ENCODE peak calls at places on chromosome 15, in nine cellular contexts. Y is heart left ventricle, Z is right lobe of liver, H is HCT116, Q is adrenal gland, J is ovary, B is body of pancreas, G is IMR-90, F is endothelial cell of umbilical vein. N is an unnamed sample. For H3K4me1 and H3K9me3, the result is how much of the 10 kb centered on the place peaks cover.

GRCh38 chr15:77753238-77753873 is 120.6 kb upstream of the LINGO1 start:
- DNase-seq in Q (peak), J (no peak), H (no peak), Z (no peak), F (peak), Y (no peak), G (peak), B (no peak), N (no peak)

GRCh38 chr15:48086162-48086561 is 34.6 kb upstream of the SLC24A5 start:
- DNase-seq in Q (no peak), J (no peak), B (no peak), H (no peak), F (no peak), Z (no peak), G (no peak), Y (no peak), N (no peak)

GRCh38 chr15:90665288-90666134 is 51.6 kb upstream of the BLM start:
- DNase-seq in B (peak), Z (peak), G (peak), H (peak), F (peak), Y (peak), J (peak), Q (peak), N (peak)

GRCh38 chr15:50128266-50128665 is 9.2 kb upstream of the ATP8B4 start:
- DNase-seq in Q (peak), G (no peak), Y (peak), H (no peak), Z (peak), B (peak), J (peak), F (no peak), N (peak)

GRCh38 chr15:51970981-51971352 is 611 bp downstream of the LEO1 start:
- DNase-seq in G (no peak), Y (no peak), Z (no peak), Q (no peak), H (no peak), F (no peak), J (no peak), B (no peak), N (no peak)

GRCh38 chr15:47184003-47184404 is 533.3 kb upstream of the SEMA6D start:
- DNase-seq in F (peak), Z (peak), J (no peak), B (peak), Q (no peak), G (no peak), Y (no peak), H (no peak), N (peak)

GRCh38 chr15:91611924-91612323 is 241.6 kb upstream of the SLCO3A1 start:
- DNase-seq in G (no peak), J (no peak), Q (no peak), Y (no peak), F (no peak), B (no peak), Z (peak), H (no peak), N (no peak)

GRCh38 chr15:38028869-38029268 is 94.4 kb downstream of the TMCO5A start:
- DNase-seq in Y (no peak), F (no peak), J (no peak), H (no peak), B (no peak), Q (no peak), Z (no peak), G (peak), N (no peak)

GRCh38 chr15:66240240-66240842 is 13.2 kb downstream of the MEGF11 start:
- DNase-seq in G (no peak), Q (no peak), H (no peak), B (no peak), Y (no peak), Z (no peak), J (no peak), F (no peak), N (no peak)

GRCh38 chr15:37107754-37108724 is 7.7 kb upstream of the MEIS2 start:
- DNase-seq in F (no peak), B (no peak), Q (no peak), H (no peak), Z (no peak), G (no peak), Y (no peak), J (no peak), N (no peak)

GRCh38 chr15:62165029-62165792 is at the start of gene C2CD4B:
- DNase-seq in F (peak), Y (peak), Q (peak), H (no peak), B (peak), Z (peak), G (no peak), J (peak), N (peak)

GRCh38 chr15:72824781-72825180 is 41.2 kb upstream of the ADPGK start:
- DNase-seq in Z (no peak), Q (no peak), Y (no peak), G (no peak), H (no peak), F (no peak), B (no peak), J (no peak), N (no peak)

GRCh38 chr15:64774556-64775523 is 549 bp downstream of the RBPMS2 start:
- DNase-seq in Z (peak), F (peak), Q (peak), G (no peak), J (peak), B (peak), H (no peak), Y (peak), N (peak)

GRCh38 chr15:37536967-37537624 is 397.3 kb upstream of the TMCO5A start:
- DNase-seq in Y (no peak), B (no peak), G (peak), J (no peak), Z (no peak), F (no peak), Q (no peak), H (no peak), N (no peak)

GRCh38 chr15:30059771-30060170 is 23.0 kb upstream of the GOLGA8J start:
- DNase-seq in J (no peak), Z (no peak), G (no peak), F (no peak), Q (no peak), H (no peak), Y (no peak), B (no peak), N (no peak)

GRCh38 chr15:37902126-37902525 is 32.3 kb upstream of the TMCO5A start:
- DNase-seq in Y (no peak), H (no peak), F (no peak), J (no peak), Z (no peak), G (no peak), Q (no peak), B (peak), N (no peak)

GRCh38 chr15:98943609-98944111 is 63.9 kb downstream of the PGPEP1L start:
- DNase-seq in F (no peak), Y (peak), J (peak), B (no peak), H (no peak), Z (no peak), Q (no peak), G (peak), N (peak)

GRCh38 chr15:33831646-33832045 is 136.7 kb upstream of the CHRM5 start:
- DNase-seq in B (no peak), Q (no peak), J (no peak), H (no peak), Z (no peak), Y (no peak), F (no peak), G (no peak), N (no peak)

GRCh38 chr15:101206173-101206572 is 45.7 kb downstream of the CHSY1 start:
- DNase-seq in Q (peak), F (no peak), H (no peak), J (no peak), B (no peak), Z (no peak), G (peak), Y (no peak), N (no peak)

GRCh38 chr15:70270752-70271111 is 173.0 kb upstream of the TLE3 start:
- DNase-seq in G (no peak), Z (no peak), F (no peak), B (no peak), H (no peak), J (no peak), Y (no peak), Q (no peak), N (no peak)
- H3K4me1 ChIP-seq in G (under half), Z (under half), F (under half), B (under half), H (under half), J (under half), Y (half or more), Q (under half), N (under half)

GRCh38 chr15:92811514-92811913 is 88.6 kb upstream of the CHD2 start:
- DNase-seq in F (no peak), J (no peak), Q (no peak), Z (peak), H (no peak), G (no peak), Y (no peak), B (peak), N (peak)
- TF ChIP-seq POLR2A in F (no peak), J (no peak), Q (no peak), Z (peak), H (no peak), G (no peak), Y (no peak), B (peak), N (no peak)

DNA sequence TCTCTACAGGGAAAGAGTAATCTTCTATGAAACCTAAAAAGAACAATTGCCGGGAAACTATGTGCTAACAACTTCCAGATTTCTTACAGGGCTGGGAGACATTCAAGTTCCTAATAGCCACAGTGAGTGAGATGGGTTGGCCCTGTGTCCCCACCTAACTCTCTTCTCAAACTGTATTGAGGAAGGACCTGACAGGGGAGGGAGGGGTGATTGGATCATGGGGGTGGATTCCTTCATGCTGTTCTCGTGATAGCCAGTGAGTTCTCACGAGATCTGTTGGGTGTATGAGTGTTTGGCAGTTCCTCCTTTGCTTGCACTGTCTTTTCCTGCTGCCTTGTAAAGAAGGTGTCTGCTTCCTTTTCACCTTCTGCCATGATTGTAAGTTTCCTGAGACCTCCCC is 958.7 kb downstream of the AGBL1 start:
- DNase-seq in J (no peak), Q (no peak), G (no peak), Z (no peak), B (no peak), H (no peak), F (no peak), Y (no peak), N (no peak)
- H3K9me3 ChIP-seq in J (under half), Q (under half), G (under half), Z (under half), B (under half), H (under half), F (under half), Y (under half), N (under half)

DNA sequence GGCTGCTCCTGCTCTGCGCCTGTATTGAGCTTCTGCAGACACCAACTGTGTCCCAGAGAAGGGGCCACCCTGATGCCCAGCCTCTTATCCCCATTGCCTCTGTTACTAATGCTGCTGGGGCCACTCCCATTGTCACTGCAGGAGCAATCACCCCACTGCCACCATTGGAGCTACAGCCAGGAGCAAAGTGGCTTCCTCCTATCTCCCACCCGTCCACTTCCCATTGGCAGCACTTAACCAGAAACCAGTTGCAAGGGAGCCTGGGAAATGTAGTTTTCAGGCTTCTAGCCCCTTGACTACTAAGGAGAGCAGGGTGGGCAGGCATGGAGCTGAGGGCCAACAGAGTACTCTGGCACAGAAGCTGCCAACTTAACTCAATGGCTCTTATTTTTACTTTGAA is 55.9 kb upstream of the KLF13 start:
- DNase-seq in Z (no peak), J (no peak), Y (peak), F (no peak), Q (peak), H (no peak), G (no peak), B (no peak), N (no peak)
- H3K4me1 ChIP-seq in Z (under half), J (under half), Y (under half), F (under half), Q (under half), H (under half), G (under half), B (under half), N (half or more)

DNA sequence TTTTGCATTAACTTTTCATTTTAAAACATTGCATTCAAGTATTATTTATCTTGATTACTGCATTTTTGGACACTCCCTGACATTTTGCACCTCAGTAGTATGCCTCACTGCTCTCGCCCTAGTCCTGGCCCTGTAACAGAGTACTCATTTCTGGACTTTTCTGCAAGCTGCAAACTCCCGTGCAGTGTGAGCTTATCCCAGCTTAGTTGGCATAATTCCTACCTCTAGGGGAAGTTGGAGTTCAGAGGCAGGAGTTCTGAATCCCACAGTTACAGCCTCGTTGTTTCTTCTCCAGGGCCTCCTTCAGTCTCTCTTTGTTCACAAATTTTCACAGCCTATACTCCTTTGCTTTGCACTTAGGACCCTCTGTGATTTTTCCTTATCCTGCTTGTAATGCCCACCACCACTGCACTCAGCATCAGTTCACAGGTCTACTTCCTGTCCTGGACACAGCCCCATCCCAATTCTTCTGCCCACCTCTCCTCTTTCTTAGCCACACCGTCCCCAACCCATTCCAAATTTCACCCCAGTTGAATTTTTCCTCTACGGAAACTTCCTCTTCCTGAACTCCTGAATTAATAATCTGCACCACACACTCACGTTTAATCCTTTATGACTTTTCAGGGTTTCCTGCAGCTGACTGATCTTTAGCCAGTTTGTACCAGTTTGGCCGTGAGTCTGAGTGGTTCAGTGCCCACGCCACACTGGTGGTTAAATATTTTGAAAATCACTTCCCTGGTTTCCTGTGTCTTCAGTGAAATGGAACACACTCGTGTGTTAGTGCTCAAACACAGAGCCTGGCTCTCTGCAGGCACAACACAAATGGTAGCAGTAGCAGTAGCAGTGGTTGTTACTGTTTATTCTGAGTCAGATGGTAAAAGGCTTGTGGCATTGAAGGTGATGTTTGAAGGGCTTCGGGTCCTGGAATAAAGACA is 6.3 kb upstream of the CTSH start:
- DNase-seq in Q (no peak), G (peak), B (no peak), Z (no peak), Y (no peak), J (no peak), F (no peak), H (no peak), N (peak)
- TF ChIP-seq POLR2A in Q (no peak), G (no peak), B (no peak), Z (no peak), Y (no peak), J (no peak), F (no peak), H (no peak), N (no peak)

DNA sequence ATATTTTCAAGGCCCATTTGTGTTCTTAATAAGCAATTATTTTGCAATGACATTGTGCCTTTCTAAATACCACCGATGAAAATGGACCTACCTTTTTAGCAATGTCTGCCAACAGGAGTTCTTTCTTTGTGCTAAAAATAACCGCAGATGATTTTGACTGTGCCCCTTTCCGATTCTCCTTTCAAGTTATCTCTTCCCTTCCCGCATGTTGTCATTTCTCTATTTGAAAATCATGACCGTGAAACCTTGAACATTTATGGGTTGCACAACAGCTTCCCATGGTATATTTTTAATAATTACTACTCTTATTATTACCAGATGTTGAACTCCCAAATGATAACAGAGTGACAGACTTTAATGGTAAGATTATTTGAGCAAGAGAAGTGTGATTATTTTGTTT is 10.3 kb upstream of the ETFA start:
- DNase-seq in B (no peak), Q (no peak), G (no peak), F (no peak), H (no peak), Y (no peak), Z (no peak), J (no peak), N (no peak)
- H3K9me3 ChIP-seq in B (under half), Q (under half), G (under half), F (under half), H (under half), Y (under half), Z (under half), J (under half), N (under half)

DNA sequence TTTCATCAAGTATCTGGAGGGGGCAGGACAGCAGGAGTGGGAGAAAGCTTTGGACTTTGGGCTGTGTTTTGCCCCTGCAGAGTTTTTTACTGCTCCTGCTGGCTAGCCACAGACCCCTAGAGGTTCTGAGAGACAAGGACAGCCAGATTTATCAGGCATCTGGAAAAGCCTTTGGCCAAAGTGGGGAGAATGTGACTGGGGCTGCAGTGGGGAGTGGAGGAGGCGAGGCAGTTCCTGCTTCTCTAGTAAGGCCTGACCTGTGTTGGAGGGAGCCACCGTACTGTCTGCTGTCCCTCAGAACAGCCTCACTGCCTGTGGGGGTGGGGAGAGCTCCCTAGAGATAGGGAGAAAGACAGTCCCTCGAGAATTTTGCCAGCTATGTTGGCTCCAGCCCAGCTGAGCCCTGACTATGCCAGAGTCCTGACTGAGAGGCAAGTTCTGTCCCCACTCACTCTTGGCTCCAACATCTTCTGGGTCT is 2.2 kb downstream of the ALPK3 start:
- DNase-seq in Z (peak), J (no peak), H (no peak), B (no peak), Q (peak), Y (peak), G (no peak), F (peak), N (peak)
- H3K4me1 ChIP-seq in Z (under half), J (under half), H (under half), B (under half), Q (under half), Y (half or more), G (under half), F (under half), N (under half)

N was measured in thyroid gland.